ENCODE peak calls at places on chromosome 15, in seven cellular contexts. One of them, this sample, is unnamed.

GRCh38 chr15:88641959-88642452 is 3.2 kb downstream of the ISG20 start:
- DNase-seq in esophagus squamous epithelium: no peak
- DNase-seq in A549: no peak
- DNase-seq in lung: no peak
- DNase-seq in upper lobe of right lung: no peak
- DNase-seq in AG04450: no peak
- DNase-seq in fibroblast of the aortic adventitia: no peak
- DNase-seq in this sample: no peak

GRCh38 chr15:66184936-66185790 is 68.4 kb downstream of the MEGF11 start:
- DNase-seq in A549: no peak
- DNase-seq in lung: no peak
- DNase-seq in AG04450: no peak
- DNase-seq in esophagus squamous epithelium: no peak
- DNase-seq in fibroblast of the aortic adventitia: peak
- DNase-seq in upper lobe of right lung: no peak
- DNase-seq in this sample: no peak

GRCh38 chr15:80942266-80942665 is 47.4 kb downstream of the MESD start:
- DNase-seq in A549: no peak
- DNase-seq in AG04450: no peak
- DNase-seq in lung: no peak
- DNase-seq in fibroblast of the aortic adventitia: no peak
- DNase-seq in esophagus squamous epithelium: no peak
- DNase-seq in upper lobe of right lung: no peak
- DNase-seq in this sample: no peak

GRCh38 chr15:23467110-23467600 is 20.1 kb upstream of the GOLGA6L2 start:
- DNase-seq in A549: peak
- DNase-seq in esophagus squamous epithelium: no peak
- DNase-seq in AG04450: no peak
- DNase-seq in lung: no peak
- DNase-seq in fibroblast of the aortic adventitia: peak
- DNase-seq in upper lobe of right lung: no peak
- DNase-seq in this sample: no peak

GRCh38 chr15:74227968-74228722 is 8.0 kb upstream of the CCDC33 start:
- DNase-seq in fibroblast of the aortic adventitia: peak
- DNase-seq in AG04450: no peak
- DNase-seq in lung: no peak
- DNase-seq in A549: no peak
- DNase-seq in upper lobe of right lung: no peak
- DNase-seq in esophagus squamous epithelium: no peak
- DNase-seq in this sample: no peak

GRCh38 chr15:69657626-69658025 is 205.0 kb downstream of the RPLP1 start:
- DNase-seq in A549: no peak
- DNase-seq in lung: no peak
- DNase-seq in upper lobe of right lung: no peak
- DNase-seq in esophagus squamous epithelium: no peak
- DNase-seq in fibroblast of the aortic adventitia: no peak
- DNase-seq in AG04450: no peak
- DNase-seq in this sample: no peak

GRCh38 chr15:49131403-49131802 is 24.0 kb downstream of the COPS2 start:
- DNase-seq in lung: no peak
- DNase-seq in fibroblast of the aortic adventitia: no peak
- DNase-seq in upper lobe of right lung: no peak
- DNase-seq in A549: no peak
- DNase-seq in esophagus squamous epithelium: no peak
- DNase-seq in AG04450: no peak
- DNase-seq in this sample: no peak

GRCh38 chr15:98676586-98677270 is 28.4 kb downstream of the IGF1R start:
- DNase-seq in AG04450: no peak
- DNase-seq in upper lobe of right lung: no peak
- DNase-seq in A549: no peak
- DNase-seq in fibroblast of the aortic adventitia: no peak
- DNase-seq in esophagus squamous epithelium: no peak
- DNase-seq in lung: no peak
- DNase-seq in this sample: no peak

GRCh38 chr15:48507416-48508065 is 138.0 kb downstream of the FBN1 start:
- DNase-seq in upper lobe of right lung: no peak
- DNase-seq in esophagus squamous epithelium: no peak
- DNase-seq in AG04450: peak
- DNase-seq in fibroblast of the aortic adventitia: peak
- DNase-seq in A549: peak
- DNase-seq in lung: peak
- DNase-seq in this sample: peak

GRCh38 chr15:90322531-90322930 is 29.6 kb upstream of the ZNF774 start:
- DNase-seq in upper lobe of right lung: no peak
- DNase-seq in lung: no peak
- DNase-seq in esophagus squamous epithelium: no peak
- DNase-seq in AG04450: no peak
- DNase-seq in fibroblast of the aortic adventitia: peak
- DNase-seq in A549: no peak
- DNase-seq in this sample: no peak

GRCh38 chr15:59923508-59923907 is 80.6 kb upstream of the FOXB1 start:
- DNase-seq in upper lobe of right lung: no peak
- DNase-seq in A549: no peak
- DNase-seq in esophagus squamous epithelium: no peak
- DNase-seq in lung: no peak
- DNase-seq in AG04450: no peak
- DNase-seq in fibroblast of the aortic adventitia: no peak
- DNase-seq in this sample: no peak

GRCh38 chr15:58472821-58473581 is 41.2 kb downstream of the LIPC start:
- DNase-seq in AG04450: no peak
- DNase-seq in lung: no peak
- DNase-seq in esophagus squamous epithelium: no peak
- DNase-seq in A549: no peak
- DNase-seq in fibroblast of the aortic adventitia: no peak
- DNase-seq in upper lobe of right lung: no peak
- DNase-seq in this sample: no peak

GRCh38 chr15:57611938-57612337 is 20.2 kb downstream of the MYZAP start:
- DNase-seq in esophagus squamous epithelium: no peak
- DNase-seq in AG04450: no peak
- DNase-seq in A549: peak
- DNase-seq in lung: no peak
- DNase-seq in upper lobe of right lung: no peak
- DNase-seq in fibroblast of the aortic adventitia: peak
- DNase-seq in this sample: no peak

GRCh38 chr15:94070341-94071275 is 160.8 kb upstream of the MCTP2 start:
- DNase-seq in upper lobe of right lung: peak
- DNase-seq in fibroblast of the aortic adventitia: no peak
- DNase-seq in AG04450: no peak
- DNase-seq in esophagus squamous epithelium: no peak
- DNase-seq in A549: peak
- DNase-seq in lung: no peak
- DNase-seq in this sample: peak

DNA sequence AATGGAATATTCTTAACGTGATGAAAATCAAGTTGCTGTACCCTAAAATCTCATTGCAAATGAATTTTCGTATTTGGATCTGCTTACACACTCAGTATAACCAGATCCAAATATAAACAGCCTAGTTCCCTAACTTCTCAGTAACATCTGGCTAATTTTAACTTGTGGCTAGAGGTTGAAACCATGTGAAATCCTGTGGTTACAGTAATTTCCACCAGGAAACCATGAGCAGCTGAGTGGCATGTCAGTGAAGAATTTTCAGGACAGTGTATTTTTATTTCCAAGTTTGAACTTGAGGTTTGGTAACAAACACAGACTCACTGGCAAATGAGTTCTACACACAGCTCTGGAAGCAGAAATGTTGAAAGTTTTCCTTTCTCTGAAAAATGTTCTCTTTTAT is 754.1 kb downstream of the NR2F2 start:
- DNase-seq in upper lobe of right lung: no peak
- DNase-seq in A549: no peak
- DNase-seq in esophagus squamous epithelium: no peak
- DNase-seq in lung: no peak
- DNase-seq in fibroblast of the aortic adventitia: no peak
- DNase-seq in AG04450: no peak
- DNase-seq in this sample: peak
- TF ChIP-seq CTCF in upper lobe of right lung: no peak
- TF ChIP-seq CTCF in A549: no peak
- TF ChIP-seq CTCF in esophagus squamous epithelium: no peak
- TF ChIP-seq CTCF in lung: no peak
- TF ChIP-seq CTCF in fibroblast of the aortic adventitia: no peak
- TF ChIP-seq CTCF in AG04450: no peak
- TF ChIP-seq CTCF in this sample: no peak

GRCh38 chr15:33309602-33310276 is 1.0 kb upstream of the RYR3 start:
- DNase-seq in esophagus squamous epithelium: no peak
- DNase-seq in A549: peak
- DNase-seq in fibroblast of the aortic adventitia: no peak
- DNase-seq in lung: no peak
- DNase-seq in upper lobe of right lung: no peak
- DNase-seq in AG04450: no peak
- DNase-seq in this sample: no peak

GRCh38 chr15:33314115-33314514 is 3.3 kb downstream of the RYR3 start:
- DNase-seq in lung: no peak
- DNase-seq in AG04450: no peak
- DNase-seq in A549: no peak
- DNase-seq in esophagus squamous epithelium: no peak
- DNase-seq in upper lobe of right lung: no peak
- DNase-seq in fibroblast of the aortic adventitia: no peak
- DNase-seq in this sample: no peak

GRCh38 chr15:33313491-33313890 is 2.7 kb downstream of the RYR3 start:
- DNase-seq in lung: no peak
- DNase-seq in fibroblast of the aortic adventitia: no peak
- DNase-seq in AG04450: no peak
- DNase-seq in esophagus squamous epithelium: no peak
- DNase-seq in upper lobe of right lung: no peak
- DNase-seq in A549: no peak
- DNase-seq in this sample: no peak

GRCh38 chr15:33311312-33311971 is 675 bp downstream of the RYR3 start:
- DNase-seq in AG04450: no peak
- DNase-seq in upper lobe of right lung: no peak
- DNase-seq in fibroblast of the aortic adventitia: no peak
- DNase-seq in A549: no peak
- DNase-seq in lung: no peak
- DNase-seq in esophagus squamous epithelium: no peak
- DNase-seq in this sample: no peak

DNA sequence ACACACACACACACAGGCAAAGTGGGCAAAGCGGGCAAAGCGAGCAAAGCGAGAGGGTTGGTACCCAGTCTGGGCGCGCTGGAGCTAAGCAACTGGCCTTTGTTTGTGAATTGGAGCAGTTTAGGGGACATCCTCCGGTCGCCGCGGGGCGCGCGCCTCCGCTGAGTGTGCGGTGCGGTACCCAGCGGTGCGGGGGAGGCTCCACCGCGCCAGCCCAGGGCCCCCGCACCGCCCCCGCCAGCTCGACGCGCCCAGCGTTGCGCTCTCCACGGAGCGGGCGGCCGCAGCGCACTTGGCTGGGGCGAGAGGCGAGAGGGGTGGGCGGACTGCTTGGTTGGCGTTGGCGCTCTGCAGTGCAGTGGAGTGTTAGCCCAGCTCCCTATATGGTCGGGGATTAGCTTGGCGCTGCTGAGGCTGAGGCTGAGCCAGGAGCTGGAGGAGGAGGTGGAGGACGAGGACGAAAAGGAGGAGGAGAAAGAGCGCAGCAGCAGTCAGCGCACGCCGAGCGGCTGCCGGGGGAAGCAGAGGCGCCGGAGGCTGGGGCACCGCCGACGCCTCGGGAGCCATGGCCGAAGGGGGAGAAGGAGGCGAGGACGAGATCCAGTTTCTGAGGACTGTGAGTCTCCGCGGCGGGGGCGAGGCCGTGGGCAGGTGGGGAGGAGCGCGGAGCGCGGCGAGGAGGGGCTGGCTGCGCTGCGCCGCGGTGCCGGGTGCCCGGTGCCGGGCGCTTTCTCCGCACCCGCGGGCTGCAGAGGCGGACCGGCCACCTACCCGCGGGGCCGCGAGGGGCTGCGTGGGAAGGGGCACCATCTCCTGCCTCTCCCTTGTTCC is at the start of gene RYR3:
- DNase-seq in esophagus squamous epithelium: no peak
- DNase-seq in AG04450: no peak
- DNase-seq in A549: no peak
- DNase-seq in upper lobe of right lung: no peak
- DNase-seq in lung: no peak
- DNase-seq in fibroblast of the aortic adventitia: no peak
- DNase-seq in this sample: peak
- H3K4me3 ChIP-seq in esophagus squamous epithelium: peak
- H3K4me3 ChIP-seq in AG04450: no peak
- H3K4me3 ChIP-seq in A549: peak
- H3K4me3 ChIP-seq in upper lobe of right lung: peak
- H3K4me3 ChIP-seq in lung: no peak
- H3K4me3 ChIP-seq in fibroblast of the aortic adventitia: no peak
- H3K4me3 ChIP-seq in this sample: peak

GRCh38 chr15:43488790-43489585 is 4.0 kb downstream of the TP53BP1 start:
- DNase-seq in A549: no peak
- DNase-seq in lung: no peak
- DNase-seq in esophagus squamous epithelium: no peak
- DNase-seq in fibroblast of the aortic adventitia: peak
- DNase-seq in AG04450: no peak
- DNase-seq in upper lobe of right lung: no peak
- DNase-seq in this sample: no peak

GRCh38 chr15:43487271-43487895 is 5.6 kb downstream of the TP53BP1 start:
- DNase-seq in lung: no peak
- DNase-seq in upper lobe of right lung: no peak
- DNase-seq in A549: no peak
- DNase-seq in fibroblast of the aortic adventitia: peak
- DNase-seq in esophagus squamous epithelium: no peak
- DNase-seq in AG04450: no peak
- DNase-seq in this sample: no peak

GRCh38 chr15:43484455-43484854 is 8.5 kb downstream of the TP53BP1 start:
- DNase-seq in fibroblast of the aortic adventitia: peak
- DNase-seq in A549: no peak
- DNase-seq in lung: no peak
- DNase-seq in esophagus squamous epithelium: no peak
- DNase-seq in AG04450: no peak
- DNase-seq in upper lobe of right lung: no peak
- DNase-seq in this sample: no peak

GRCh38 chr15:43483306-43484128 is 9.4 kb downstream of the TP53BP1 start:
- DNase-seq in A549: peak
- DNase-seq in fibroblast of the aortic adventitia: peak
- DNase-seq in lung: no peak
- DNase-seq in AG04450: no peak
- DNase-seq in esophagus squamous epithelium: no peak
- DNase-seq in upper lobe of right lung: no peak
- DNase-seq in this sample: no peak
- TF ChIP-seq CTCF in A549: peak
- TF ChIP-seq CTCF in fibroblast of the aortic adventitia: peak
- TF ChIP-seq CTCF in lung: no peak
- TF ChIP-seq CTCF in AG04450: peak
- TF ChIP-seq CTCF in esophagus squamous epithelium: peak
- TF ChIP-seq CTCF in upper lobe of right lung: peak
- TF ChIP-seq CTCF in this sample: peak

GRCh38 chr15:31974855-31975421 is 55.4 kb upstream of the CHRNA7 start:
- DNase-seq in fibroblast of the aortic adventitia: peak
- DNase-seq in A549: peak
- DNase-seq in upper lobe of right lung: no peak
- DNase-seq in lung: no peak
- DNase-seq in esophagus squamous epithelium: no peak
- DNase-seq in AG04450: no peak
- DNase-seq in this sample: peak
- H3K4me3 ChIP-seq in fibroblast of the aortic adventitia: no peak
- H3K4me3 ChIP-seq in A549: peak
- H3K4me3 ChIP-seq in upper lobe of right lung: no peak
- H3K4me3 ChIP-seq in lung: no peak
- H3K4me3 ChIP-seq in esophagus squamous epithelium: peak
- H3K4me3 ChIP-seq in AG04450: no peak
- H3K4me3 ChIP-seq in this sample: peak

GRCh38 chr15:50148362-50148963 is 29.4 kb upstream of the ATP8B4 start:
- DNase-seq in fibroblast of the aortic adventitia: peak
- DNase-seq in esophagus squamous epithelium: no peak
- DNase-seq in A549: peak
- DNase-seq in AG04450: peak
- DNase-seq in lung: no peak
- DNase-seq in upper lobe of right lung: no peak
- DNase-seq in this sample: peak
- TF ChIP-seq CTCF in fibroblast of the aortic adventitia: peak
- TF ChIP-seq CTCF in esophagus squamous epithelium: peak
- TF ChIP-seq CTCF in A549: peak
- TF ChIP-seq CTCF in AG04450: peak
- TF ChIP-seq CTCF in lung: no peak
- TF ChIP-seq CTCF in upper lobe of right lung: peak
- TF ChIP-seq CTCF in this sample: peak